ENCODE peak calls at places on chromosomes 7 and 10, in four cellular contexts. J is lung, P is tibial nerve, G is posterior cingulate gyrus. B is an unnamed sample.

GRCh38 chr7:134618756-134619530 is 27.7 kb upstream of the BPGM start:
- DNase-seq in J (no peak), P (no peak), G (peak), B (no peak)

GRCh38 chr7:156147771-156148504 is 335.7 kb upstream of the SHH start:
- DNase-seq in J (no peak), P (no peak), G (no peak), B (no peak)

GRCh38 chr10:108003061-108003460 is 838.6 kb upstream of the SORCS1 start:
- DNase-seq in J (no peak), P (no peak), G (no peak), B (no peak)

GRCh38 chr10:117134084-117135025 is 3.7 kb downstream of the VAX1 start:
- DNase-seq in J (no peak), P (no peak), G (no peak), B (no peak)

GRCh38 chr7:27846388-27846787 is 106.4 kb downstream of the TAX1BP1 start:
- DNase-seq in J (no peak), P (no peak), G (no peak), B (no peak)

GRCh38 chr10:103736763-103737162 is 118.6 kb downstream of the SH3PXD2A start:
- DNase-seq in J (no peak), P (no peak), G (no peak), B (no peak)

GRCh38 chr7:135753616-135754413 is 5.2 kb upstream of the FAM180A start:
- DNase-seq in J (no peak), P (no peak), G (no peak), B (no peak)

GRCh38 chr10:24983946-24984345 is 31.5 kb upstream of the PRTFDC1 start:
- DNase-seq in J (no peak), P (no peak), G (no peak), B (no peak)

GRCh38 chr10:86139066-86139657 is 227.4 kb downstream of the GRID1 start:
- DNase-seq in J (no peak), P (no peak), G (peak), B (no peak)

GRCh38 chr7:112202819-112203218 is 3.4 kb downstream of the DOCK4 start:
- DNase-seq in J (peak), P (peak), G (no peak), B (no peak)

GRCh38 chr10:70589762-70590662 is 12.5 kb downstream of the PRF1 start:
- DNase-seq in J (no peak), P (no peak), G (no peak), B (peak)

GRCh38 chr7:151711906-151712771 is 164.8 kb downstream of the PRKAG2 start:
- DNase-seq in J (no peak), P (no peak), G (no peak), B (no peak)

GRCh38 chr7:135536160-135536559 is 21.6 kb upstream of the NUP205 start:
- DNase-seq in J (peak), P (no peak), G (no peak), B (no peak)

GRCh38 chr10:80945267-80945880 is 407.7 kb downstream of the SH2D4B start:
- DNase-seq in J (no peak), P (no peak), G (no peak), B (no peak)

GRCh38 chr10:88974012-88974411 is 16.6 kb upstream of the FAS start:
- DNase-seq in J (no peak), P (no peak), G (no peak), B (no peak)

GRCh38 chr10:6228010-6228511 is 25.3 kb downstream of the PFKFB3 start:
- DNase-seq in J (no peak), P (peak), G (no peak), B (no peak)

GRCh38 chr10:130854151-130854550 is 457.4 kb downstream of the TCERG1L start:
- DNase-seq in J (no peak), P (no peak), G (no peak), B (no peak)

GRCh38 chr10:49541762-49542161 is 2.8 kb upstream of the ERCC6 start:
- DNase-seq in J (no peak), P (no peak), G (no peak), B (no peak)